ENCODE peak calls at places on chromosome 15, in nine cellular contexts. N is PC-9, C is H1, X is transverse colon, O is dorsolateral prefrontal cortex, Z is esophagus squamous epithelium, T is body of pancreas, R is OCI-LY7, F is lower leg skin. Y is an unnamed sample.

GRCh38 chr15:26628879-26629529 is 143.9 kb downstream of the GABRB3 start:
- DNase-seq in N (peak), C (peak), X (no peak), O (peak), Z (no peak), T (peak), R (peak), F (peak), Y (no peak)

GRCh38 chr15:94844533-94845390 is 613.4 kb downstream of the MCTP2 start:
- DNase-seq in N (no peak), C (peak), X (peak), O (no peak), Z (no peak), T (peak), R (no peak), F (no peak), Y (no peak)

GRCh38 chr15:99058421-99058870 is 46.4 kb upstream of the SYNM start:
- DNase-seq in N (peak), C (peak), X (no peak), O (no peak), Z (no peak), T (peak), R (no peak), F (no peak), Y (no peak)

GRCh38 chr15:90954712-90955671 is at the start of gene RCCD1:
- DNase-seq in N (peak), C (peak), X (peak), O (peak), Z (peak), T (peak), R (peak), F (peak), Y (peak)

GRCh38 chr15:90037961-90038633 is 37.0 kb downstream of the ZNF710 start:
- DNase-seq in N (no peak), C (no peak), X (no peak), O (no peak), Z (no peak), T (no peak), R (no peak), F (no peak), Y (peak)

GRCh38 chr15:29470311-29470710 is 200.7 kb upstream of the NSMCE3 start:
- DNase-seq in N (no peak), C (no peak), X (no peak), O (no peak), Z (no peak), T (peak), R (no peak), F (no peak), Y (no peak)

GRCh38 chr15:75696303-75696657 is 16.4 kb downstream of the CSPG4 start:
- DNase-seq in N (no peak), C (no peak), X (no peak), O (peak), Z (no peak), T (no peak), R (no peak), F (no peak), Y (peak)

GRCh38 chr15:64152507-64153387 is 1.2 kb downstream of the SNX22 start:
- DNase-seq in N (no peak), C (peak), X (peak), O (no peak), Z (no peak), T (peak), R (peak), F (no peak), Y (peak)

GRCh38 chr15:78739206-78739605 is 72.1 kb downstream of the ADAMTS7 start:
- DNase-seq in N (no peak), C (peak), X (peak), O (no peak), Z (no peak), T (no peak), R (no peak), F (no peak), Y (no peak)

GRCh38 chr15:48897144-48897814 is 19.3 kb downstream of the EID1 start:
- DNase-seq in N (no peak), C (no peak), X (no peak), O (no peak), Z (no peak), T (no peak), R (no peak), F (no peak), Y (no peak)

GRCh38 chr15:62565620-62566019 is 400.5 kb upstream of the C2CD4B start:
- DNase-seq in N (no peak), C (no peak), X (no peak), O (no peak), Z (no peak), T (no peak), R (no peak), F (no peak), Y (no peak)
- TF ChIP-seq CTCF in N (no peak), C (no peak), X (no peak), O (no peak), Z (no peak), T (no peak), R (no peak), F (no peak), Y (no peak)

DNA sequence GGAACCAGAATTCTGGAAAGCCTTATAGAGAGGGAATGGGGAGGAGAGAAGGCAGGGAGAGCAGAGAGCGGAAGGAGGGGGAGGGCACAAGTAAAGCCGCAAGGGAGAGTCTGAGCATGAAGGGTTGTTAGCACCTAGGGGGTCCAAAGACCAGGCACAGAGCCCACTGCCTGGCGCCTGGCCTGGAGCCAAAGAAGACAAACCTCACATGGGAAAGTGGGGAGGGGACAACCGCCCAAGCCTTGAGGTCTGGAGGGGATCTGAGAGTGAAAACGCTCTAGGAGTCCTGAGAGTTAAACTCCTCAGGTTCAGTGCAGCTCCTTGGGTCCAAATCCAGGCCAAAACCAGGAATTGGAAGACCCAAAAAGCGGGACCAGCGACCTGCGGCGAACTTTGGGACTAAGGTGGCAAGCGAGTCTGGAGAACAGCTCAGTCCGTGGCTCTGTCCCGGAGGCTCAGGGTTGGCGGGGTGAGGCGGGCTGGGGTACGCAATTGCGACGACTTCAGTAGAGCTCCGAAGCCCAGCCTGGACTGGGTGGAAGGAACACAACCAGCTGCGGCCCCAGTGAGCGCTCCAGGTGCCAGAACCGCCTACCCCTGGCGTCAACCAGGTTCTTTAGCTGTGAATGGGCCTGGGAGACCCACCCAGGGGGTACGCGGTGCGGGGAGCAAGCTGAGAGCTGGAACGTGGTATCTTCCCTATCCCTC is 807 bp upstream of the INAFM2 start:
- DNase-seq in N (no peak), C (peak), X (peak), O (no peak), Z (no peak), T (no peak), R (no peak), F (no peak), Y (no peak)
- H3K4me3 ChIP-seq in N (peak), C (peak), X (no peak), O (peak), Z (peak), T (no peak), R (peak), F (no peak), Y (peak)

GRCh38 chr15:92693922-92694331 is 38.4 kb upstream of the FAM174B start:
- DNase-seq in N (no peak), C (peak), X (no peak), O (no peak), Z (no peak), T (no peak), R (peak), F (no peak), Y (peak)
- TF ChIP-seq CTCF in N (peak), C (peak), X (no peak), O (peak), Z (no peak), T (no peak), R (peak), F (no peak), Y (peak)

GRCh38 chr15:55914446-55914845 is 79.0 kb downstream of the NEDD4 start:
- DNase-seq in N (no peak), C (no peak), X (no peak), O (no peak), Z (no peak), T (no peak), R (no peak), F (no peak), Y (no peak)
- H3K4me3 ChIP-seq in N (no peak), C (no peak), X (no peak), O (no peak), Z (no peak), T (no peak), R (no peak), F (no peak), Y (no peak)

GRCh38 chr15:100628746-100629145 is 26.4 kb downstream of the ASB7 start:
- DNase-seq in N (no peak), C (no peak), X (no peak), O (no peak), Z (no peak), T (no peak), R (no peak), F (no peak), Y (no peak)
- TF ChIP-seq CTCF in N (no peak), C (no peak), X (no peak), O (no peak), Z (no peak), T (no peak), R (no peak), F (no peak), Y (no peak)

GRCh38 chr15:40506964-40507571 is 36.3 kb downstream of the CHST14 start:
- DNase-seq in N (peak), C (peak), X (peak), O (peak), Z (no peak), T (peak), R (peak), F (peak), Y (peak)
- H3K4me3 ChIP-seq in N (no peak), C (no peak), X (no peak), O (peak), Z (peak), T (no peak), R (no peak), F (no peak), Y (peak)

GRCh38 chr15:42721016-42721415 is 15.9 kb downstream of the CDAN1 start:
- DNase-seq in N (peak), C (no peak), X (no peak), O (no peak), Z (no peak), T (no peak), R (no peak), F (no peak), Y (no peak)

GRCh38 chr15:42724276-42724675 is 12.7 kb downstream of the CDAN1 start:
- DNase-seq in N (no peak), C (peak), X (no peak), O (no peak), Z (no peak), T (no peak), R (no peak), F (no peak), Y (no peak)

GRCh38 chr15:42720071-42720470 is 16.9 kb downstream of the CDAN1 start:
- DNase-seq in N (no peak), C (no peak), X (no peak), O (no peak), Z (no peak), T (no peak), R (no peak), F (no peak), Y (no peak)

GRCh38 chr15:42725331-42725903 is 11.5 kb downstream of the CDAN1 start:
- DNase-seq in N (no peak), C (peak), X (no peak), O (no peak), Z (no peak), T (no peak), R (no peak), F (no peak), Y (no peak)

DNA sequence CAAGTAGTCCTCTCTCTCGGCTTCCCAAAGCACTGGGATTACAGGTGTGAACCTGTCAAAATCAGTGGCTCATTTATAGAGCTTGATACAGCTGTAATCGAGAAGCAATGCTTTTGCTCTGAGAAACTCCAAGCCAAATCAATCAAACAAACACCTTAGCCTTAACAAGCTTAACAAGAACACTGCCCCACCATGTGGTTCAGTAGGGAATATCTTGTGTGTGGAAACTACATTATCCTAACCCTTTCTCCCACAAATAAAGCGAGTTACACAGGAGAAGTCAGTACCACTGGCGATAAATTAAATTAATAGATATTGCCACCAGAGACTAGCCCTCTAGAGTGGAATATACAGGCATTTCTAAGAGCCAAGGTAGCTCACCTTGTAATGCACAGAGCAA is 13.9 kb downstream of the CDAN1 start:
- DNase-seq in N (no peak), C (no peak), X (no peak), O (no peak), Z (no peak), T (no peak), R (no peak), F (no peak), Y (no peak)
- TF ChIP-seq CTCF in N (peak), C (peak), X (no peak), O (no peak), Z (no peak), T (peak), R (peak), F (no peak), Y (no peak)